ENCODE peak calls at places on chromosomes 5 and 9, in six cellular contexts. O is PC-9; Z is H7; F is CD8-positive, alpha-beta memory T cell; S is BE2C; Y is HAP-1. A is an unnamed sample. For H3K36me3, the result is how much of the 10 kb centered on the place peaks cover.

GRCh38 chr9:124180557-124180956 is 77.2 kb upstream of the NEK6 start:
- DNase-seq in F (no peak), Y (no peak), O (no peak), S (peak), Z (no peak), A (no peak)

GRCh38 chr9:36082928-36083327 is 46.2 kb downstream of the RECK start:
- DNase-seq in Z (no peak), O (no peak), F (no peak), Y (no peak), S (no peak), A (no peak)

GRCh38 chr9:110767559-110768063 is 99.0 kb downstream of the MUSK start:
- DNase-seq in O (no peak), Y (no peak), Z (no peak), S (no peak), F (no peak), A (no peak)

GRCh38 chr5:143217065-143217803 is 186.3 kb downstream of the NR3C1 start:
- DNase-seq in S (no peak), Y (no peak), F (no peak), O (no peak), Z (no peak), A (peak)

GRCh38 chr5:60287174-60287771 is 393.7 kb upstream of the PDE4D start:
- DNase-seq in Y (peak), F (no peak), S (peak), Z (peak), O (peak), A (peak)

GRCh38 chr5:67154518-67155206 is 41.9 kb downstream of the CD180 start:
- DNase-seq in S (no peak), O (no peak), Z (no peak), F (no peak), Y (no peak), A (no peak)

GRCh38 chr5:15183520-15183919 is 311.9 kb upstream of the ANKH start:
- DNase-seq in Z (peak), S (no peak), Y (no peak), F (no peak), O (no peak), A (peak)

GRCh38 chr5:170502692-170503091 is 1.1 kb upstream of the KCNIP1 start:
- DNase-seq in Z (no peak), S (no peak), O (no peak), Y (no peak), F (no peak), A (no peak)

GRCh38 chr5:68037541-68037940 is 178.0 kb upstream of the PIK3R1 start:
- DNase-seq in Z (no peak), F (no peak), Y (no peak), O (no peak), S (no peak), A (no peak)

GRCh38 chr9:14301582-14301981 is 12.4 kb downstream of the NFIB start:
- DNase-seq in F (no peak), Z (no peak), O (no peak), S (no peak), Y (no peak), A (peak)

GRCh38 chr9:121798941-121799340 is 147.5 kb downstream of the DAB2IP start:
- DNase-seq in Y (no peak), Z (no peak), O (no peak), F (no peak), S (no peak), A (no peak)

GRCh38 chr5:159198063-159199036 is 11.0 kb downstream of the RNF145 start:
- DNase-seq in Y (no peak), S (no peak), O (no peak), Z (no peak), F (no peak), A (peak)

GRCh38 chr9:130090915-130091314 is 37.2 kb downstream of the GPR107 start:
- DNase-seq in O (no peak), Z (no peak), S (no peak), F (no peak), Y (no peak), A (no peak)

GRCh38 chr9:130100681-130101080 is 47.0 kb downstream of the GPR107 start:
- DNase-seq in Y (no peak), O (no peak), Z (no peak), S (no peak), F (no peak), A (no peak)

GRCh38 chr9:130095872-130096271 is 42.2 kb downstream of the GPR107 start:
- DNase-seq in F (no peak), Z (no peak), S (no peak), O (no peak), Y (no peak), A (no peak)
- H3K36me3 ChIP-seq in F (under half), Z (under half), S (half or more), O (under half), Y (under half), A (under half)

GRCh38 chr5:62376064-62376463 is 27.6 kb downstream of the DIMT1 start:
- DNase-seq in Y (no peak), Z (no peak), S (no peak), F (no peak), O (no peak), A (no peak)

GRCh38 chr5:62372600-62372999 is 31.1 kb downstream of the DIMT1 start:
- DNase-seq in Y (no peak), O (no peak), S (no peak), F (no peak), Z (no peak), A (no peak)

GRCh38 chr5:62374090-62374489 is 29.6 kb downstream of the DIMT1 start:
- DNase-seq in Y (no peak), O (no peak), F (no peak), S (no peak), Z (no peak), A (no peak)

GRCh38 chr5:62373382-62373781 is 30.3 kb downstream of the DIMT1 start:
- DNase-seq in Z (no peak), S (no peak), F (no peak), O (no peak), Y (no peak), A (no peak)

GRCh38 chr5:62375627-62376026 is 28.1 kb downstream of the DIMT1 start:
- DNase-seq in S (no peak), Y (no peak), F (no peak), Z (no peak), O (no peak), A (no peak)
- H3K36me3 ChIP-seq in S (under half), Y (under half), F (half or more), Z (under half), O (under half), A (under half)

GRCh38 chr9:98009437-98009836 is 26.3 kb downstream of the ANP32B start:
- DNase-seq in Z (no peak), F (no peak), Y (no peak), S (no peak), O (no peak), A (no peak)
- H3K36me3 ChIP-seq in Z (under half), F (half or more), Y (half or more), S (half or more), O (half or more), A (under half)

GRCh38 chr9:125338929-125339328 is 77.3 kb downstream of the GAPVD1 start:
- DNase-seq in O (no peak), S (no peak), Z (no peak), F (no peak), Y (no peak), A (no peak)

GRCh38 chr9:125337282-125337681 is 75.7 kb downstream of the GAPVD1 start:
- DNase-seq in Z (no peak), S (no peak), Y (no peak), O (no peak), F (no peak), A (no peak)

GRCh38 chr9:125346351-125346750 is 84.7 kb downstream of the GAPVD1 start:
- DNase-seq in O (no peak), Z (no peak), S (no peak), Y (no peak), F (no peak), A (no peak)

GRCh38 chr9:125343518-125344284 is 82.1 kb downstream of the GAPVD1 start:
- DNase-seq in O (no peak), Y (peak), S (peak), Z (peak), F (no peak), A (peak)

DNA sequence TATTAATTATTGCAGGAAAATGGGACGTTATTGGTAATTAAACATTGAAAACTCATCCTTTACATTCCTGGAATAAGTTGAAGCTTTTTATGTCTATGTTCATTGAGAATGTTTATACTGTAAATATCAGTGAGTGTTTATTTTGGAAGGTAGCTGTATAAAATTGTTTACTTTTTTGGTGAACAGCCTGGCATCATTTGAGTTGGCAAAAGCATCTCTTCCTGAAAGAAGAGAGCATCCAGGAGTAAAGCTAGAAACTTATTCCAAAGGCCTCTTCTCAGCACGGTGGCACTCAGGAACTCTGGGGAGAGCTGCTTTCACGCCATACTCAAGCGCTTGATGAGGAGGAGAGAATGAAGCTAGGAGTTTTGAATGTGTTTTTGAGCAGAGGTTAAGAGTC is 79.9 kb downstream of the GAPVD1 start:
- DNase-seq in O (no peak), Y (no peak), Z (no peak), S (no peak), F (no peak), A (no peak)
- H3K36me3 ChIP-seq in O (under half), Y (under half), Z (under half), S (half or more), F (under half), A (under half)

GRCh38 chr5:178318382-178318781 is 85.8 kb upstream of the PHYKPL start:
- DNase-seq in S (no peak), O (no peak), Z (no peak), Y (no peak), F (no peak), A (no peak)

GRCh38 chr5:178322736-178323540 is 90.3 kb upstream of the PHYKPL start:
- DNase-seq in S (no peak), O (no peak), F (no peak), Z (peak), Y (no peak), A (no peak)

GRCh38 chr5:178318893-178319292 is 86.3 kb upstream of the PHYKPL start:
- DNase-seq in Y (no peak), F (no peak), S (no peak), O (no peak), Z (no peak), A (no peak)

GRCh38 chr5:178320281-178320855 is 87.8 kb upstream of the PHYKPL start:
- DNase-seq in S (no peak), Y (no peak), O (no peak), F (no peak), Z (no peak), A (no peak)

GRCh38 chr5:178319541-178320041 is 87.0 kb upstream of the PHYKPL start:
- DNase-seq in Y (no peak), S (no peak), Z (peak), F (no peak), O (no peak), A (no peak)
- H3K36me3 ChIP-seq in Y (under half), S (under half), Z (under half), F (under half), O (under half), A (under half)

GRCh38 chr5:135364416-135365262 is 34.4 kb downstream of the MACROH2A1 start:
- DNase-seq in Y (no peak), S (no peak), Z (no peak), O (no peak), F (no peak), A (no peak)

GRCh38 chr5:135362102-135362501 is 36.9 kb downstream of the MACROH2A1 start:
- DNase-seq in O (no peak), S (no peak), F (no peak), Z (no peak), Y (no peak), A (no peak)

GRCh38 chr5:135367070-135367469 is 32.0 kb downstream of the MACROH2A1 start:
- DNase-seq in Z (no peak), F (no peak), O (no peak), Y (no peak), S (no peak), A (no peak)

GRCh38 chr5:135367554-135367953 is 31.5 kb downstream of the MACROH2A1 start:
- DNase-seq in O (no peak), Z (no peak), F (no peak), S (no peak), Y (no peak), A (no peak)

DNA sequence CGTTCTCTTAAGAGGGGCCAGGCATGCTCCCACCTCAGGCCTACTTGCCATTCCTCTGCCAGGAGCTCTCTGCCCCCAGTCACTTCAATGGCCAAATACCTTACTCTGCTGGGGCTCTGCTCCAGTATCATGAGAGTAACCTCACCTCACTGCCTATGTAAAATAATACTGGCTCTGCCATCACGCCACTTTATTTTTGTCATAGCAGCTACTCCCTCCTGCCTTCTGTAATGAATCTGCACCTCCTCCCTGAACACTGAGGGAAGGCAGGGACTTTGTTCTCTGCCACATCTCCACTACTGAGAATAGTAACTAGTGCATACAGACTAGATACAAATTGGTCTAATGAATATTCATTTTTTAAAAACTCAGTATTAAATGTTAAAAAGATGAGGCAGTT is 33.8 kb downstream of the MACROH2A1 start:
- DNase-seq in Y (no peak), S (no peak), Z (no peak), F (no peak), O (no peak), A (no peak)
- H3K36me3 ChIP-seq in Y (half or more), S (half or more), Z (under half), F (under half), O (under half), A (under half)

DNA sequence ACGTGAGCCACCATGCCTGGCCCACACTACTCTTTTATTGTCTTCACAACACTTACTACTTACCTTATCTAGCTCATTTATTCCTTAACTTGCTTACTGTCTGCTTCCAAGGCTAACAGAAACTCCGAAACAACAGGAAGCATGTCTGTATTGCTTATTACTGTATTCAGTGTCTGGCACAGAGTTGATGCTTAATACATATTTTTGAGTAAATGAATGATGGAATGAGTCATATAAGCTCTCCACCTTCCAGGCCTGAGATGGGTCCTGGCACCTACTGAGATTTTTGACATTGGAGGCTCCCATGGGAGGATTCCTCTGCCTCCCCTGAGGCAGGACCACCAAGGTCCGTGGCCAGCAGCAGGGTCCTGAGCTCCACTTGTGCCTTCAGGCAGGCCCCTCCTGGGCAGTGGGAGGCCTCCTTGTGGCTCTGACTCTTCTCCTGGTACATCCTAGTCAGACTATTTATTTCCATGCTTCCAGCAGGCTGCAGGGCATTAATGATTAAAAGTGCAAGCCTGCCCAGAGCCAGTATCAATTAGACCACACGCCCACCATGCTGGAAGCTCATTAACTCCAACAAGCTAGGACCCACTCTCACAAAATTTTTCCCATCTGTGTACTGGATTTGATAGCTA is 76.5 kb upstream of the CTNNA1 start:
- DNase-seq in Z (no peak), O (no peak), F (no peak), Y (no peak), S (no peak), A (no peak)
- H3K36me3 ChIP-seq in Z (under half), O (under half), F (under half), Y (under half), S (under half), A (under half)

DNA sequence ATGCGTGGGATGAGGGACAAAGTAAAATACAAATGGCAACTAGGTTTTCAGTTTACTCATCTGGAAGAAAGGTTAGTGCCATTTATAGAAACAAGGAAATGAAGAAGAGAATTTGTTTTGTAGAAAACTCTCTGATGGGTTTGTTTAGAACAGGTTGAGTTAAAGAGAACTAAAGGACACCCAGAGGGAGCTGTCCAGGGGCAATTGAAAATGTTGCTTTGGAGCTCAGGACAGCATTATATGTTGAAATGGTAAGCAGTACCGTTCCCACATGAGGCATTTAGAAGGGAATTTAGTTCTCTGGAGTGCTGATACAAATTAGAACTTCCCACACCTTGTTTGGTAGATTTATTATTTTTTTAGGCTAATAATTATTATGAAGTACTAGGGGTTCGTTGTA is 71.5 kb downstream of the ZNF462 start:
- DNase-seq in Z (no peak), F (no peak), S (no peak), O (no peak), Y (no peak), A (no peak)
- H3K36me3 ChIP-seq in Z (under half), F (under half), S (half or more), O (under half), Y (half or more), A (under half)

GRCh38 chr9:128153117-128153946 is 4.1 kb downstream of the LCN2 start:
- DNase-seq in S (peak), F (no peak), Y (no peak), Z (peak), O (no peak), A (no peak)

GRCh38 chr9:128153947-128154695 is 4.9 kb downstream of the LCN2 start:
- DNase-seq in O (no peak), F (no peak), S (peak), Y (no peak), Z (no peak), A (no peak)

GRCh38 chr9:128159073-128159783 is 837 bp upstream of the BBLN start:
- DNase-seq in Z (no peak), S (no peak), F (peak), Y (peak), O (peak), A (no peak)

GRCh38 chr9:128152781-128153116 is 3.5 kb downstream of the LCN2 start:
- DNase-seq in O (no peak), F (no peak), Y (no peak), S (no peak), Z (no peak), A (no peak)

DNA sequence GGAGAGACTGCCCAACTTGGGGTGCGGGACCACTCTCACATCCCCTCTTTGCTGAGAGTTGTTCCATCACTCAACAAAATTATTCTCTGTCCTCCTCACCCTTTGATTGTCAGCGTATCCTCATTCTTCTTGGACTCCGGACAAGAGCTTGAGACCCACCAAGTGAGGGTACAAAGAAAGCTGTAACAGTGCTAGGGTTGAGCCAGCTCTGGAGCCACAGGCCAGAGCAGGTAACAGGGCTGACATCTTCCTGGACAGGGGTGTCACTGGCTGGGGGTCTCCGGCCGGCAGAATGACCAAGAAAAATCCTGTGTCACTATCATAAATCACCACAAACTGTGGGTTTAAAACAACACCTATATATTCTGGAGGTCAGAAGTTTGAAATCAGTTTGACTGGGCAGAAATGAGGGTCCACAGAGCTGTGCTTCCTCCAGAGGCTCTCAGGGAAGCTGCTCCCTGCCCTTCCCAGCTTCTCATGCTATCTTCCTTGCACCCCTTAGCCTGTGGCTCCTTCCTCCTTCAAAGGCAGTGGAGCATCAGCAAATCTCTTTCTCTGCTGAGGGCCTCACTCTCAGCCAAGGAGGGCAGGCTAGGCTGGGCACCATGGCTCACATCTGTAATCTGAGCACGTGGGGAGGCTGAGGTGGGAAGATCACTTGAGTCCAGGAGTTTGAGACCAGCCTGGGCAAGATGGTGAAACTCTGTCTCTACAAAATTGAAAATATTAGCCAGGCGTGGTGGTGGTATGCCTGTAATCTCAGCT is 4.1 kb upstream of the BBLN start:
- DNase-seq in Y (no peak), F (peak), O (no peak), Z (peak), S (no peak), A (no peak)
- H3K36me3 ChIP-seq in Y (under half), F (under half), O (under half), Z (under half), S (under half), A (under half)

A was measured in mesendoderm.